ENCODE peak calls at places on chromosomes 3 and 15, in four cellular contexts. One of them, this sample, is unnamed.

GRCh38 chr3:140597792-140598191 is 80.1 kb upstream of the TRIM42 start:
- DNase-seq in CD8-positive, alpha-beta T cell: no peak
- DNase-seq in uterus: no peak
- DNase-seq in Caco-2: no peak
- DNase-seq in this sample: no peak

GRCh38 chr3:82707035-82707434 is 945.6 kb upstream of the GBE1 start:
- DNase-seq in CD8-positive, alpha-beta T cell: no peak
- DNase-seq in uterus: no peak
- DNase-seq in Caco-2: peak; percentile 18
- DNase-seq in this sample: no peak

GRCh38 chr3:70712449-70713082 is 400.1 kb upstream of the MDFIC2 start:
- DNase-seq in CD8-positive, alpha-beta T cell: no peak
- DNase-seq in uterus: no peak
- DNase-seq in Caco-2: no peak
- DNase-seq in this sample: no peak

GRCh38 chr3:81632659-81633058 is 128.8 kb downstream of the GBE1 start:
- DNase-seq in CD8-positive, alpha-beta T cell: no peak
- DNase-seq in uterus: no peak
- DNase-seq in Caco-2: no peak
- DNase-seq in this sample: no peak

GRCh38 chr3:157204431-157204830 is 44.5 kb upstream of the CCNL1 start:
- DNase-seq in CD8-positive, alpha-beta T cell: no peak
- DNase-seq in uterus: no peak
- DNase-seq in Caco-2: no peak
- DNase-seq in this sample: no peak

GRCh38 chr15:64854526-64854925 is 12.8 kb downstream of the PLEKHO2 start:
- DNase-seq in CD8-positive, alpha-beta T cell: no peak
- DNase-seq in uterus: no peak
- DNase-seq in Caco-2: no peak
- DNase-seq in this sample: peak; percentile 82

GRCh38 chr3:54515439-54516213 is 393.3 kb downstream of the CACNA2D3 start:
- DNase-seq in CD8-positive, alpha-beta T cell: no peak
- DNase-seq in uterus: no peak
- DNase-seq in Caco-2: no peak
- DNase-seq in this sample: no peak

GRCh38 chr15:94252906-94253305 is 21.5 kb downstream of the MCTP2 start:
- DNase-seq in CD8-positive, alpha-beta T cell: no peak
- DNase-seq in uterus: no peak
- DNase-seq in Caco-2: peak; percentile 11
- DNase-seq in this sample: no peak

GRCh38 chr15:35078221-35078915 is 6.7 kb downstream of the NANOGP8 start:
- DNase-seq in CD8-positive, alpha-beta T cell: no peak
- DNase-seq in uterus: peak; percentile 48
- DNase-seq in Caco-2: peak; percentile 50
- DNase-seq in this sample: no peak

GRCh38 chr15:22231603-22232002 is 151.3 kb downstream of the OR4M2 start:
- DNase-seq in CD8-positive, alpha-beta T cell: no peak
- DNase-seq in uterus: no peak
- DNase-seq in Caco-2: no peak
- DNase-seq in this sample: no peak

GRCh38 chr3:101779808-101780366 is 876 bp downstream of the NXPE3 start:
- DNase-seq in CD8-positive, alpha-beta T cell: no peak
- DNase-seq in uterus: no peak
- DNase-seq in Caco-2: no peak
- DNase-seq in this sample: no peak

GRCh38 chr15:29889545-29890329 is 67.5 kb upstream of the TJP1 start:
- DNase-seq in CD8-positive, alpha-beta T cell: no peak
- DNase-seq in uterus: no peak
- DNase-seq in Caco-2: no peak
- DNase-seq in this sample: no peak

GRCh38 chr15:57356178-57356577 is 20.1 kb upstream of the CGNL1 start:
- DNase-seq in CD8-positive, alpha-beta T cell: no peak
- DNase-seq in uterus: no peak
- DNase-seq in Caco-2: no peak
- DNase-seq in this sample: no peak

GRCh38 chr3:114622001-114622400 is 328.2 kb downstream of the TIGIT start:
- DNase-seq in CD8-positive, alpha-beta T cell: no peak
- DNase-seq in uterus: no peak
- DNase-seq in Caco-2: no peak
- DNase-seq in this sample: no peak

GRCh38 chr3:45218578-45219390 is 7.3 kb downstream of the TMEM158 start:
- DNase-seq in CD8-positive, alpha-beta T cell: no peak
- DNase-seq in uterus: peak; percentile 68
- DNase-seq in Caco-2: no peak
- DNase-seq in this sample: no peak

GRCh38 chr3:130758624-130759023 is 12.0 kb upstream of the PIK3R4 start:
- DNase-seq in CD8-positive, alpha-beta T cell: no peak
- DNase-seq in uterus: no peak
- DNase-seq in Caco-2: no peak
- DNase-seq in this sample: no peak

GRCh38 chr15:58492661-58493397 is 61.0 kb downstream of the LIPC start:
- DNase-seq in CD8-positive, alpha-beta T cell: no peak
- DNase-seq in uterus: no peak
- DNase-seq in Caco-2: no peak
- DNase-seq in this sample: no peak

GRCh38 chr15:84749111-84749991 is 959 bp downstream of the ZNF592 start:
- DNase-seq in CD8-positive, alpha-beta T cell: peak; percentile 62
- DNase-seq in uterus: peak; percentile 35
- DNase-seq in Caco-2: peak; percentile 38
- DNase-seq in this sample: peak; percentile 75

GRCh38 chr3:111548060-111548459 is 6.1 kb downstream of the CD96 start:
- DNase-seq in CD8-positive, alpha-beta T cell: no peak
- DNase-seq in uterus: no peak
- DNase-seq in Caco-2: no peak
- DNase-seq in this sample: no peak

GRCh38 chr15:67818464-67818863 is 6.8 kb upstream of the SKOR1 start:
- DNase-seq in CD8-positive, alpha-beta T cell: no peak
- DNase-seq in uterus: no peak
- DNase-seq in Caco-2: no peak
- DNase-seq in this sample: no peak
- H3K27me3 ChIP-seq in CD8-positive, alpha-beta T cell: peaks cover 27% of the 10 kb centered on the region
- H3K27me3 ChIP-seq in uterus: peaks cover 12% of the 10 kb centered on the region
- H3K27me3 ChIP-seq in Caco-2: no peaks in the 10 kb centered on the region
- H3K27me3 ChIP-seq in this sample: no peaks in the 10 kb centered on the region

DNA sequence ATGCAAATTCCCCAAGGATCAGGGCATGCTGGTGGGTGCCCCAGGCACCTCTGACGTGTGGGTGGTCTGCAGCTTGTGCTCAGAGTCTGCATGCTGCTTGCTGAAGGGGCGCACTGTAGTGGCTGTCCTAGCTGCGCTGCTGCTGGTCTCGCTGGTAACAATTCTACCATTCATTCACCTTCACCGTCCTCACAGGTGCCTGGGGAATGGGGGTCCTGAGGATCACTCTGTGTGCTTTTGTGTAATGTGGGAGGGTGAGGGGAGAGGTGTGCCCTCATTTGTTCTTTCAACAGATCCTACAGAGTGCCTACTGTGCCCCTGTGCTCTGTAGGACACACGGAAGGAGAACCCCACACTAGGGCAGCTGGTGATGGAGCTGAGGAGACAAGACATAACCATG is 2.1 kb upstream of the ITGA11 start:
- DNase-seq in CD8-positive, alpha-beta T cell: peak; percentile 11
- DNase-seq in uterus: no peak
- DNase-seq in Caco-2: no peak
- DNase-seq in this sample: no peak
- H3K27me3 ChIP-seq in CD8-positive, alpha-beta T cell: no peaks in the 10 kb centered on the region
- H3K27me3 ChIP-seq in uterus: no peaks in the 10 kb centered on the region
- H3K27me3 ChIP-seq in Caco-2: no peaks in the 10 kb centered on the region
- H3K27me3 ChIP-seq in this sample: no peaks in the 10 kb centered on the region

DNA sequence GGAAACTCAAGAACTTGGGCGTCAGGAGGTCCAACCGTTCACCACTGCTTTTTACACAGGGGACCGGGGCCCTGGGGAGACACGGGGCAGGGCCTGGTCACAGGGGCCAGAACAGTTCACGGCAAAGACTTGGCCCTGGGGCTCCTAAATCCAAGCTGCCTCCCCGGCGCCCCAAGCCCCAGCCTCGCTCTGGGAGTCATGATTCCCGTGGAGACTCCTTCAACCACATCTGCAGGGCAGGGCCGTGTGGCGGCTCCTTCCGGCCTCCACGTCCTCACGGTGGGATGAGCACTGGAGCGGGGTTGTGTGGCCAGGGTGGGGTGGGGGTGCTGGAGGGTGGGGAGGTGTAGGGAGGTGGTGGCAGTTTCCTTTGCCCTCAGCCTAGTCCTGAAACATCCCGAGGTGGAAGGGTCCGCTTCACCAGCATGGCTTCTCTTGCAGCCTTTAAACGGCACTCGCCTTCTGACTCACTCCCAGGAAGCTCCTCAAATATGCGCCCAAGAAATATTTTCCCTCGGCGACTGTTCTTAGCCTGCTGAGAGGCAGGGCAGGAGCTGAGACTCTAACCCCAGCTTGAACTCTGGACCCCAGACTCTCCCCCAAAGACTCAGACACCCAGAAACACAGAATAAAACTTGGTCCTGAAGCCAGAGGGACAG is 1.8 kb downstream of the MUC4 start:
- DNase-seq in CD8-positive, alpha-beta T cell: no peak
- DNase-seq in uterus: no peak
- DNase-seq in Caco-2: no peak
- DNase-seq in this sample: no peak
- H3K27me3 ChIP-seq in CD8-positive, alpha-beta T cell: no peaks in the 10 kb centered on the region
- H3K27me3 ChIP-seq in uterus: no peaks in the 10 kb centered on the region
- H3K27me3 ChIP-seq in Caco-2: no peaks in the 10 kb centered on the region
- H3K27me3 ChIP-seq in this sample: no peaks in the 10 kb centered on the region

GRCh38 chr15:73371812-73372211 is 3.1 kb upstream of the HCN4 start:
- DNase-seq in CD8-positive, alpha-beta T cell: no peak
- DNase-seq in uterus: no peak
- DNase-seq in Caco-2: no peak
- DNase-seq in this sample: no peak
- H3K27me3 ChIP-seq in CD8-positive, alpha-beta T cell: no peaks in the 10 kb centered on the region
- H3K27me3 ChIP-seq in uterus: no peaks in the 10 kb centered on the region
- H3K27me3 ChIP-seq in Caco-2: no peaks in the 10 kb centered on the region
- H3K27me3 ChIP-seq in this sample: no peaks in the 10 kb centered on the region